ENCODE peak calls at places on chromosome 20, in seven cellular contexts. W, M, I, H, D, B and Q are unnamed samples.

GRCh38 chr20:50320910-50321796 is 130.5 kb downstream of the CEBPB start:
- DNase-seq in H (no peak), I (no peak), M (peak), D (no peak), W (no peak), B (no peak), Q (peak)

GRCh38 chr20:63908008-63908682 is 13.2 kb downstream of the DNAJC5 start:
- DNase-seq in I (no peak), B (no peak), D (no peak), H (no peak), M (no peak), W (no peak), Q (no peak)

GRCh38 chr20:51420111-51420510 is 122.4 kb downstream of the NFATC2 start:
- DNase-seq in I (no peak), H (no peak), B (no peak), D (no peak), W (no peak), M (peak), Q (no peak)

GRCh38 chr20:41178495-41178894 is 41.2 kb downstream of the PLCG1 start:
- DNase-seq in I (no peak), H (no peak), M (no peak), W (no peak), B (no peak), D (no peak), Q (no peak)

GRCh38 chr20:33313686-33314314 is 30.8 kb downstream of the BPIFB1 start:
- DNase-seq in I (no peak), H (no peak), D (no peak), M (no peak), W (no peak), B (no peak), Q (no peak)

GRCh38 chr20:515696-516095 is 27.9 kb downstream of the CSNK2A1 start:
- DNase-seq in B (no peak), W (no peak), D (no peak), M (no peak), I (no peak), H (no peak), Q (no peak)

GRCh38 chr20:61896058-61896961 is 169.4 kb downstream of the TAF4 start:
- DNase-seq in I (no peak), M (peak), H (peak), W (peak), D (no peak), B (no peak), Q (no peak)

GRCh38 chr20:34894723-34895122 is 18.3 kb downstream of the ACSS2 start:
- DNase-seq in W (no peak), H (no peak), D (no peak), I (no peak), M (no peak), B (no peak), Q (no peak)

GRCh38 chr20:37406010-37406998 is 60.4 kb downstream of the SRC start:
- DNase-seq in M (peak), H (peak), I (no peak), W (peak), B (no peak), D (no peak), Q (peak)

GRCh38 chr20:49889943-49890650 is 25.2 kb downstream of the SPATA2 start:
- DNase-seq in W (no peak), I (no peak), H (no peak), D (no peak), B (no peak), M (no peak), Q (no peak)

GRCh38 chr20:36836591-36837329 is 39.2 kb upstream of the TLDC2 start:
- DNase-seq in D (no peak), M (peak), B (no peak), H (peak), I (no peak), W (peak), Q (no peak)

GRCh38 chr20:385448-385847 is 4.9 kb downstream of the TRIB3 start:
- DNase-seq in M (no peak), W (no peak), D (no peak), I (no peak), B (no peak), H (no peak), Q (no peak)

GRCh38 chr20:34410331-34410730 is 47.3 kb downstream of the ITCH start:
- DNase-seq in I (no peak), H (no peak), D (peak), W (no peak), M (no peak), B (no peak), Q (no peak)

GRCh38 chr20:57402206-57403125 is 11.3 kb downstream of the RBM38 start:
- DNase-seq in B (no peak), W (no peak), I (no peak), M (no peak), H (no peak), D (no peak), Q (no peak)

GRCh38 chr20:51700809-51701285 is 67.3 kb downstream of the ATP9A start:
- DNase-seq in W (peak), B (no peak), M (peak), D (no peak), H (peak), I (no peak), Q (no peak)

GRCh38 chr20:31972481-31973386 is 4.8 kb downstream of the XKR7 start:
- DNase-seq in M (peak), D (no peak), I (no peak), H (no peak), W (no peak), B (no peak), Q (no peak)

GRCh38 chr20:17558941-17559304 is 11.0 kb upstream of the DSTN start:
- DNase-seq in D (no peak), B (no peak), H (no peak), M (no peak), I (no peak), W (no peak), Q (no peak)

GRCh38 chr20:44319880-44320422 is 8.9 kb upstream of the FITM2 start:
- DNase-seq in H (no peak), B (no peak), D (no peak), W (no peak), M (no peak), I (no peak), Q (no peak)

GRCh38 chr20:10217517-10218410 is 866 bp upstream of the SNAP25 start:
- DNase-seq in D (peak), H (peak), M (peak), W (peak), I (no peak), B (no peak), Q (no peak)

GRCh38 chr20:62962891-62963613 is 10.5 kb downstream of the SLC17A9 start:
- DNase-seq in D (no peak), W (no peak), M (no peak), I (no peak), B (no peak), H (no peak), Q (no peak)

GRCh38 chr20:46709055-46709458 is 392 bp upstream of the SLC2A10 start:
- DNase-seq in B (no peak), W (no peak), I (no peak), H (no peak), D (no peak), M (no peak), Q (no peak)

GRCh38 chr20:10436053-10436699 is 1.1 kb downstream of the SLX4IP start:
- DNase-seq in I (no peak), M (no peak), H (no peak), W (no peak), B (no peak), D (no peak), Q (peak)

GRCh38 chr20:49276201-49276894 is 1.5 kb downstream of the ZNFX1 start:
- DNase-seq in W (no peak), I (no peak), M (peak), D (no peak), B (no peak), H (peak), Q (no peak)

GRCh38 chr20:5797843-5798462 is 47.8 kb downstream of the SHLD1 start:
- DNase-seq in H (no peak), M (no peak), I (peak), D (no peak), B (no peak), W (no peak), Q (no peak)

GRCh38 chr20:51579137-51579536 is 36.6 kb upstream of the NFATC2 start:
- DNase-seq in W (no peak), B (no peak), D (no peak), M (peak), H (no peak), I (no peak), Q (no peak)

GRCh38 chr20:18906046-18906445 is 92.5 kb downstream of the SCP2D1 start:
- DNase-seq in B (no peak), I (no peak), W (no peak), H (no peak), M (no peak), D (no peak), Q (no peak)

GRCh38 chr20:58867211-58867610 is 14.7 kb downstream of the GNAS start:
- DNase-seq in M (no peak), D (no peak), B (no peak), I (no peak), W (no peak), H (no peak), Q (no peak)

GRCh38 chr20:8509809-8510208 is 377.7 kb downstream of the PLCB1 start:
- DNase-seq in M (no peak), W (no peak), I (no peak), H (no peak), D (no peak), B (no peak), Q (no peak)

GRCh38 chr20:35791823-35792222 is 20.0 kb downstream of the PHF20 start:
- DNase-seq in M (peak), H (no peak), W (no peak), D (peak), B (no peak), I (no peak), Q (no peak)